ENCODE peak calls at places on chromosome 3, in six cellular contexts. L is mesothelial cell of epicardium, U is uterus, A is AG04449, W is GM12864, J is suprapubic skin. Q is an unnamed sample.

GRCh38 chr3:33062814-33063346 is 34.1 kb downstream of the GLB1 start:
- DNase-seq in L (no peak), A (no peak), J (no peak), W (no peak), U (no peak), Q (no peak)

GRCh38 chr3:136818191-136818850 is 605 bp upstream of the SLC35G2 start:
- DNase-seq in J (no peak), L (no peak), W (no peak), U (peak), A (no peak), Q (no peak)

GRCh38 chr3:186514296-186515002 is 29.7 kb downstream of the CRYGS start:
- DNase-seq in L (no peak), W (no peak), J (no peak), A (no peak), U (no peak), Q (no peak)

GRCh38 chr3:15171096-15171495 is 35.0 kb upstream of the CAPN7 start:
- DNase-seq in J (no peak), L (no peak), U (no peak), W (peak), A (no peak), Q (no peak)

GRCh38 chr3:170346481-170347125 is 10.9 kb upstream of the SKIL start:
- DNase-seq in J (no peak), W (no peak), A (no peak), U (no peak), L (no peak), Q (no peak)

GRCh38 chr3:23993556-23994246 is 48.6 kb downstream of the NR1D2 start:
- DNase-seq in L (no peak), A (no peak), U (no peak), J (no peak), W (no peak), Q (no peak)

GRCh38 chr3:27119639-27120038 is 249.5 kb downstream of the NEK10 start:
- DNase-seq in A (no peak), U (no peak), J (no peak), W (no peak), L (no peak), Q (no peak)

GRCh38 chr3:13500133-13500885 is 20.2 kb downstream of the HDAC11 start:
- DNase-seq in L (no peak), U (no peak), W (no peak), A (no peak), J (no peak), Q (no peak)

GRCh38 chr3:181265750-181266333 is 276.3 kb upstream of the DNAJC19 start:
- DNase-seq in A (no peak), L (no peak), J (no peak), U (no peak), W (peak), Q (no peak)

GRCh38 chr3:196604548-196604947 is 34.9 kb upstream of the NRROS start:
- DNase-seq in A (no peak), J (no peak), W (peak), L (no peak), U (no peak), Q (no peak)

GRCh38 chr3:124834723-124835718 is 52.1 kb downstream of the ITGB5 start:
- DNase-seq in A (peak), J (no peak), W (peak), L (peak), U (peak), Q (no peak)

GRCh38 chr3:112302061-112302830 is 8.2 kb upstream of the SLC9C1 start:
- DNase-seq in W (no peak), A (no peak), U (no peak), L (peak), J (no peak), Q (no peak)

GRCh38 chr3:24450142-24450932 is 44.3 kb downstream of the THRB start:
- DNase-seq in J (no peak), U (no peak), W (no peak), L (no peak), A (no peak), Q (no peak)

GRCh38 chr3:129824926-129825541 is 68.5 kb downstream of the TMCC1 start:
- DNase-seq in W (peak), U (no peak), L (no peak), A (no peak), J (no peak), Q (no peak)

GRCh38 chr3:161310649-161311423 is 60.5 kb downstream of the SPTSSB start:
- DNase-seq in U (no peak), W (peak), L (no peak), A (no peak), J (no peak), Q (no peak)

GRCh38 chr3:127549826-127550487 is 40.6 kb downstream of the TPRA1 start:
- DNase-seq in A (no peak), J (no peak), W (no peak), U (no peak), L (no peak), Q (no peak)

GRCh38 chr3:58800940-58801339 is 134.4 kb upstream of the FAM3D start:
- DNase-seq in U (no peak), J (no peak), A (no peak), L (no peak), W (no peak), Q (no peak)

GRCh38 chr3:52441122-52441771 is 3.7 kb downstream of the SEMA3G start:
- DNase-seq in L (no peak), J (no peak), W (no peak), A (no peak), U (no peak), Q (no peak)

GRCh38 chr3:76789262-76789661 is 250.6 kb upstream of the ROBO2 start:
- DNase-seq in W (no peak), A (no peak), L (no peak), J (no peak), U (no peak), Q (no peak)

GRCh38 chr3:10780243-10780642 is 35.8 kb upstream of the SLC6A11 start:
- DNase-seq in L (no peak), A (no peak), W (no peak), J (no peak), U (no peak), Q (no peak)

GRCh38 chr3:58470363-58471024 is 21.4 kb upstream of the KCTD6 start:
- DNase-seq in U (no peak), W (no peak), A (no peak), J (no peak), L (no peak), Q (no peak)

GRCh38 chr3:188185717-188186236 is 31.8 kb downstream of the LPP start:
- DNase-seq in W (no peak), A (no peak), J (no peak), L (no peak), U (no peak), Q (no peak)

GRCh38 chr3:59737209-59737608 is 687.4 kb upstream of the CFAP20DC start:
- DNase-seq in L (no peak), W (no peak), J (no peak), A (no peak), U (no peak), Q (no peak)

GRCh38 chr3:18740631-18741583 is 315.8 kb upstream of the SATB1 start:
- DNase-seq in L (no peak), J (no peak), U (no peak), A (no peak), W (peak), Q (no peak)

GRCh38 chr3:81218023-81218422 is 543.4 kb downstream of the GBE1 start:
- DNase-seq in J (no peak), A (no peak), L (peak), U (no peak), W (no peak), Q (no peak)

GRCh38 chr3:49132437-49133225 is at the start of gene LAMB2:
- DNase-seq in A (peak), J (peak), L (peak), W (no peak), U (peak), Q (peak)
- TF ChIP-seq CTCF in A (peak), J (no peak), L (no peak), W (no peak), U (peak), Q (peak)

DNA sequence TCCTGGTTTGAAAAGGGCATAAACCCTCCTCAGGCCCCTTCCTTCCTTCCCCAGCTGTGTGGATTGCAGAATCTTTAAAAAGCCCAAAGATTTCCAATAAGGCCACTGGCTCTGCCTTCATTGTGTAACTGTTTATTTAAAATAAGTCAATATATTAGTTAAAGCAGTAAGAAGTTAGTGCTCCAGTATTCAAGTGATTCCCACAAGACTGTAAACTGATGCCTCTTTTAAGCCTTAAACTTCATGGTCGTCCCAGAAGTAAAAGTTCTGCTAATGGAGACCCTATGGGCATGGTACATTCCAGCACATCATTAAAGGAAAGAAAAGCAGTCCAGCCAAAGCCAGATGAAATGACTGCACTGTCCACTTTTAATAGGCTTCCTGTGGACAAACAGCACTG is 512.6 kb downstream of the MECOM start:
- DNase-seq in A (no peak), U (no peak), L (no peak), W (no peak), J (no peak), Q (no peak)
- TF ChIP-seq CTCF in A (no peak), U (no peak), L (no peak), W (no peak), J (no peak), Q (no peak)

GRCh38 chr3:194573680-194574437 is 59.4 kb downstream of the TMEM44 start:
- DNase-seq in W (no peak), A (no peak), L (no peak), U (no peak), J (no peak), Q (peak)

GRCh38 chr3:194572944-194573491 is 60.2 kb downstream of the TMEM44 start:
- DNase-seq in U (no peak), W (no peak), J (no peak), L (no peak), A (no peak), Q (no peak)

GRCh38 chr3:194575484-194576210 is 57.6 kb downstream of the TMEM44 start:
- DNase-seq in J (no peak), L (no peak), W (no peak), U (no peak), A (no peak), Q (no peak)

GRCh38 chr3:194572131-194572789 is 61.0 kb downstream of the TMEM44 start:
- DNase-seq in A (peak), L (no peak), U (peak), W (no peak), J (peak), Q (no peak)

DNA sequence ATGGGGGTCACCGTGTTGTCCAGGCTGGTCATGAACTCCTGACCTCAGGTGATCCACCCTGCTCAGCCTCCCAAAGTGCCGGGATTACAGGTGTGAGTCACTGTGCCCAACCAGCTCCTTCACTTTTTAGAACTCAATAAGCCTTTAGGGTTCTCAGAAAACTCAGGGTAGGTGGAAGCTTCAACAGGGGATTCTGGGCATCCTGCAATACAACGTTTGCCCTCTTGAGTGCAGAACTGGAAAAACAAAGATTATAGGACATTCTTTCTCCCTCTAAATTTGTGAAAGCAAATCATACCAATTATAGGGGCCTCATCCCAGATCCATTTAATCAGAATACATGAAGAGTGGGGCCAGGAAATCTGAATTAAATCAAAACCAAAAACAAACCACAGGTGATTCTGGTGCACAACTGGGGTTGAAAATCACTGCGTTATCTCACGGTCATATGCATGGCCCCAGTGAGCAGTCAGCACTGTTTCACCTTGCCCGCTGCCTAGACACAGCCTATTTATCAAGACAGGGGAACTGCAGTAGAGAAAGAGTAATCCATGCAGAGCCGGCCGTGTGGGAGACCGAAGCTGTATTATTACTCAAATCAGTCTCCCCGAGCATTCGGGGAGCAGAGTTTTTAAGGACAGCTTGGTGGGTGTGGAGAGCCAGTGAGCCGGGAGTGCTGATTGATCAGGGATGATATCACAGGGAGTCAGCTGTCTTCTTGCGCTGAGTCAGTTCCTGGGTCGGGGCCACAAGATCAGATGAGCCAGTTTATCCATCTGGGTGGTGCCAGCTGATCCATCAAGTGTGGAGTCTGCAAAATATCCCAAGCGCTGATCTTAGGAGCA is 58.4 kb downstream of the TMEM44 start:
- DNase-seq in J (no peak), L (no peak), W (no peak), A (no peak), U (no peak), Q (no peak)
- TF ChIP-seq CTCF in J (no peak), L (peak), W (no peak), A (peak), U (no peak), Q (no peak)

DNA sequence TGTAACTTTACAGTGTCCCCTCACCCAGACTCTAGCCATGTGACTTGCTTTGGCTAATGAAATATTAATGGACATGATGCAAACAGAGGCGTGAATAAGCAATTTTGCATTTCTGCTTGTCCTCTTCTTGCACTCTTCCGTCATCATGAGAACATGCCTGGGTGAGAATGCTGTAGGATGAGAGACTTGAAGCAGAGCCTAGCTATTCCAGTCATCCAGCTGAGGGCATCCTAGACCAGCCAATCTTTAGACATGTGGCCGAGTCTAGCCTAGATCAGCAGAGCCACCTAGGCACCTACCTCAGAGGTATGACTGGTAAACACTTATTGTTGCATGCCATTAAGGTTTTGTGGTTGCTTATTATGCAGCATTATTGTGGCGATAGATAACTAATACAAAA is 450.5 kb upstream of the AZI2 start:
- DNase-seq in L (no peak), W (no peak), A (no peak), U (no peak), J (no peak), Q (no peak)
- TF ChIP-seq CTCF in L (no peak), W (no peak), A (no peak), U (no peak), J (no peak), Q (peak)

DNA sequence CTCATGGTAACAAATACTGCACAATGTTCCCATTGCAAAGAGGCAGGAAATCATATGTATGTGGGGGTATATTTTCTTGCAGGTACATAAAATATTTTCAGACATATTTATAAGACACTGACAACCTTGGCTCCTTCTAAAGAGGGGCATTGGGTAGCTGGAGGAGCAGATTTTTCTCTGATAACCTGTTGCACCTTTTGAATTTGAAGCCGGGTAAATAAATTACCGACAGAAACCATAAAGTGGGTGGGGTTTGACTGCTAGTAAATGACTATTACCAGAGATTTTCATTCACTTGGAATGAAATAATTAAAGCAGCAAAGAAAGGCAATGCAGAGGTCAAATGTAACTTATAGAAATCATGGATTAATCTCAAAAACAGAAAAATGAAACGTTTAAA is 19.2 kb downstream of the LHFPL4 start:
- DNase-seq in J (no peak), L (no peak), A (no peak), W (no peak), U (no peak), Q (no peak)
- TF ChIP-seq CTCF in J (no peak), L (no peak), A (no peak), W (no peak), U (no peak), Q (no peak)

GRCh38 chr3:44492496-44492895 is 15.0 kb upstream of the ZNF445 start:
- DNase-seq in A (no peak), U (no peak), J (no peak), L (no peak), W (no peak), Q (no peak)
- TF ChIP-seq CTCF in A (no peak), U (no peak), J (no peak), L (no peak), W (no peak), Q (no peak)